ENCODE peak calls at places on chromosomes 13 and 19, in nine cellular contexts. M is activated T-helper 1 cell treated with anti-CD3 and anti-CD28 coated beads, Interleukin-2, amount 50 U/mL, for 16 hours; O is iPS-NIHi11; R is fibroblast of the aortic adventitia; L is skeletal muscle cell; T is NCI-H345; J is HCT116; D is pancreas; W is M059J. K is an unnamed sample.

GRCh38 chr19:16326401-16327130 is 1.9 kb downstream of the KLF2 start:
- DNase-seq in M (no peak), T (no peak), J (no peak), D (peak), W (no peak), O (peak), L (no peak), R (peak), K (no peak)

GRCh38 chr19:21482863-21483276 is 22.5 kb upstream of the ZNF429 start:
- DNase-seq in T (no peak), J (peak), O (peak), R (peak), L (no peak), W (no peak), M (peak), D (peak), K (peak)

GRCh38 chr13:67383358-67383757 is 153.2 kb upstream of the PCDH9 start:
- DNase-seq in R (peak), W (no peak), D (no peak), M (no peak), O (no peak), T (peak), J (no peak), L (peak), K (no peak)

GRCh38 chr19:4555657-4556561 is 3.6 kb downstream of the SEMA6B start:
- DNase-seq in O (peak), M (no peak), L (no peak), J (peak), D (peak), R (no peak), T (no peak), W (no peak), K (no peak)

GRCh38 chr19:18388328-18389094 is 2.6 kb downstream of the GDF15 start:
- DNase-seq in O (peak), T (peak), R (peak), W (peak), M (peak), D (peak), L (no peak), J (no peak), K (peak)

GRCh38 chr13:43783820-43784219 is 3.0 kb downstream of the ENOX1 start:
- DNase-seq in T (peak), D (no peak), O (no peak), W (peak), M (no peak), L (no peak), J (no peak), R (peak), K (no peak)

GRCh38 chr13:26923824-26924605 is 163.4 kb upstream of the GPR12 start:
- DNase-seq in O (no peak), T (no peak), D (no peak), M (no peak), L (peak), W (peak), J (no peak), R (peak), K (no peak)

GRCh38 chr19:4456843-4457653 is 546 bp downstream of the UBXN6 start:
- DNase-seq in T (peak), R (peak), W (peak), L (peak), O (peak), D (peak), M (peak), J (no peak), K (no peak)

GRCh38 chr13:114109646-114110045 is 22.8 kb downstream of the RASA3 start:
- DNase-seq in M (no peak), L (no peak), D (peak), J (no peak), T (peak), W (no peak), R (no peak), O (no peak), K (peak)

K was measured in ovary.